ENCODE peak calls at places on chromosomes 6 and 20, in eight cellular contexts. J, C, E, W, B, K, F and S are unnamed samples.

GRCh38 chr20:63064310-63064709 is 57.5 kb upstream of the BHLHE23 start:
- DNase-seq in C (peak; percentile 40), K (peak; percentile 38), W (no peak), F (no peak), J (no peak), E (no peak), B (peak; percentile 81), S (no peak)

GRCh38 chr6:73873081-73873480 is 177.1 kb downstream of the CD109 start:
- DNase-seq in F (no peak), C (no peak), J (no peak), K (no peak), W (no peak), E (no peak), B (no peak), S (no peak)

GRCh38 chr6:10202111-10202510 is 212.8 kb downstream of the TFAP2A start:
- DNase-seq in W (no peak), F (no peak), K (no peak), E (no peak), C (no peak), B (no peak), J (no peak), S (no peak)

GRCh38 chr6:136210450-136211165 is 39.5 kb downstream of the MTFR2 start:
- DNase-seq in B (no peak), F (no peak), C (no peak), E (no peak), W (no peak), K (no peak), J (no peak), S (no peak)

GRCh38 chr6:106098383-106099234 is 12.5 kb downstream of the PRDM1 start:
- DNase-seq in C (no peak), E (peak; percentile 62), J (peak; percentile 52), B (no peak), W (peak; percentile 79), F (no peak), K (peak; percentile 71), S (peak; percentile 43)

GRCh38 chr6:89887452-89888137 is 6.7 kb upstream of the GJA10 start:
- DNase-seq in C (no peak), F (no peak), J (no peak), B (no peak), E (no peak), W (peak; percentile 6), K (no peak), S (no peak)

GRCh38 chr6:135311446-135312200 is 130.5 kb downstream of the MYB start:
- DNase-seq in F (no peak), J (no peak), K (no peak), C (no peak), B (no peak), W (no peak), E (peak; percentile 90), S (no peak)

GRCh38 chr20:45445805-45446562 is 23.6 kb upstream of the WFDC2 start:
- DNase-seq in C (no peak), B (no peak), K (peak; percentile 56), F (no peak), J (no peak), E (no peak), W (peak; percentile 63), S (no peak)

GRCh38 chr6:104537185-104537584 is 322.5 kb downstream of the HACE1 start:
- DNase-seq in W (no peak), E (no peak), J (no peak), C (no peak), F (no peak), K (no peak), B (no peak), S (peak; percentile 82)

GRCh38 chr20:39248851-39249485 is 286.8 kb downstream of the DHX35 start:
- DNase-seq in C (no peak), F (no peak), W (no peak), E (no peak), B (no peak), J (no peak), K (no peak), S (no peak)

GRCh38 chr20:44183282-44183681 is 3.7 kb downstream of the JPH2 start:
- DNase-seq in B (no peak), E (no peak), W (no peak), J (no peak), F (no peak), K (no peak), C (no peak), S (no peak)

GRCh38 chr6:24902782-24903181 is 33.0 kb downstream of the RIPOR2 start:
- DNase-seq in E (no peak), K (no peak), C (no peak), B (no peak), F (no peak), J (no peak), W (no peak), S (no peak)

GRCh38 chr6:150409576-150410066 is 40.8 kb downstream of the IYD start:
- DNase-seq in J (no peak), K (peak; percentile 17), E (peak; percentile 74), W (no peak), B (no peak), C (no peak), F (peak; percentile 32), S (no peak)

GRCh38 chr6:28589234-28589951 is 63.7 kb downstream of the GPX5 start:
- DNase-seq in W (peak; percentile 64), B (no peak), E (peak; percentile 87), J (no peak), C (no peak), K (peak; percentile 85), F (peak; percentile 64), S (peak; percentile 69)

GRCh38 chr20:20233041-20233514 is 134.8 kb upstream of the INSM1 start:
- DNase-seq in E (no peak), F (no peak), C (no peak), K (peak; percentile 95), J (no peak), W (no peak), B (no peak), S (peak; percentile 11)

GRCh38 chr6:104540743-104541142 is 319.0 kb downstream of the HACE1 start:
- DNase-seq in E (no peak), B (no peak), C (no peak), F (no peak), J (no peak), K (no peak), W (no peak), S (no peak)